ENCODE peak calls at places on chromosomes 6 and 20, in six cellular contexts. One of them, this sample, is unnamed.

GRCh38 chr20:46713957-46714834 is 4.7 kb downstream of the SLC2A10 start:
- DNase-seq in RWPE1: no peak
- DNase-seq in naive B cell: no peak
- DNase-seq in stimulated activated CD4-positive, alpha-beta T cell treated with anti-CD3 and anti-CD28 coated beads, Interleukin-1b, Interleukin-23, amount 100 ng/mL, for 1 hour: no peak
- DNase-seq in pancreas: no peak
- DNase-seq in GDM1: no peak
- DNase-seq in this sample: peak

GRCh38 chr20:4326194-4327065 is 311.1 kb upstream of the RNF24 start:
- DNase-seq in RWPE1: peak
- DNase-seq in naive B cell: no peak
- DNase-seq in stimulated activated CD4-positive, alpha-beta T cell treated with anti-CD3 and anti-CD28 coated beads, Interleukin-1b, Interleukin-23, amount 100 ng/mL, for 1 hour: no peak
- DNase-seq in pancreas: no peak
- DNase-seq in GDM1: no peak
- DNase-seq in this sample: no peak

GRCh38 chr6:40380271-40380670 is 206.9 kb downstream of the LRFN2 start:
- DNase-seq in RWPE1: no peak
- DNase-seq in naive B cell: no peak
- DNase-seq in stimulated activated CD4-positive, alpha-beta T cell treated with anti-CD3 and anti-CD28 coated beads, Interleukin-1b, Interleukin-23, amount 100 ng/mL, for 1 hour: no peak
- DNase-seq in pancreas: no peak
- DNase-seq in GDM1: no peak
- DNase-seq in this sample: no peak

GRCh38 chr6:21941926-21942325 is 348.4 kb downstream of the SOX4 start:
- DNase-seq in RWPE1: no peak
- DNase-seq in naive B cell: no peak
- DNase-seq in stimulated activated CD4-positive, alpha-beta T cell treated with anti-CD3 and anti-CD28 coated beads, Interleukin-1b, Interleukin-23, amount 100 ng/mL, for 1 hour: no peak
- DNase-seq in pancreas: no peak
- DNase-seq in GDM1: no peak
- DNase-seq in this sample: no peak

GRCh38 chr20:50366270-50367103 is 143.7 kb upstream of the PTPN1 start:
- DNase-seq in RWPE1: peak
- DNase-seq in naive B cell: no peak
- DNase-seq in stimulated activated CD4-positive, alpha-beta T cell treated with anti-CD3 and anti-CD28 coated beads, Interleukin-1b, Interleukin-23, amount 100 ng/mL, for 1 hour: peak
- DNase-seq in pancreas: peak
- DNase-seq in GDM1: peak
- DNase-seq in this sample: peak

GRCh38 chr20:19624221-19624620 is 133.8 kb upstream of the RIN2 start:
- DNase-seq in RWPE1: no peak
- DNase-seq in naive B cell: no peak
- DNase-seq in stimulated activated CD4-positive, alpha-beta T cell treated with anti-CD3 and anti-CD28 coated beads, Interleukin-1b, Interleukin-23, amount 100 ng/mL, for 1 hour: no peak
- DNase-seq in pancreas: no peak
- DNase-seq in GDM1: no peak
- DNase-seq in this sample: no peak

GRCh38 chr6:155089746-155090145 is 94.6 kb downstream of the TIAM2 start:
- DNase-seq in RWPE1: no peak
- DNase-seq in naive B cell: no peak
- DNase-seq in stimulated activated CD4-positive, alpha-beta T cell treated with anti-CD3 and anti-CD28 coated beads, Interleukin-1b, Interleukin-23, amount 100 ng/mL, for 1 hour: no peak
- DNase-seq in pancreas: no peak
- DNase-seq in GDM1: no peak
- DNase-seq in this sample: no peak

GRCh38 chr6:42030585-42031506 is 19.5 kb upstream of the TAF8 start:
- DNase-seq in RWPE1: no peak
- DNase-seq in naive B cell: no peak
- DNase-seq in stimulated activated CD4-positive, alpha-beta T cell treated with anti-CD3 and anti-CD28 coated beads, Interleukin-1b, Interleukin-23, amount 100 ng/mL, for 1 hour: no peak
- DNase-seq in pancreas: no peak
- DNase-seq in GDM1: peak
- DNase-seq in this sample: no peak

GRCh38 chr20:43824699-43825402 is 89.8 kb upstream of the TOX2 start:
- DNase-seq in RWPE1: no peak
- DNase-seq in naive B cell: no peak
- DNase-seq in stimulated activated CD4-positive, alpha-beta T cell treated with anti-CD3 and anti-CD28 coated beads, Interleukin-1b, Interleukin-23, amount 100 ng/mL, for 1 hour: no peak
- DNase-seq in pancreas: no peak
- DNase-seq in GDM1: no peak
- DNase-seq in this sample: peak

GRCh38 chr6:88220493-88220892 is 54.3 kb upstream of the CNR1 start:
- DNase-seq in RWPE1: peak
- DNase-seq in naive B cell: no peak
- DNase-seq in stimulated activated CD4-positive, alpha-beta T cell treated with anti-CD3 and anti-CD28 coated beads, Interleukin-1b, Interleukin-23, amount 100 ng/mL, for 1 hour: no peak
- DNase-seq in pancreas: no peak
- DNase-seq in GDM1: no peak
- DNase-seq in this sample: no peak

GRCh38 chr20:62186887-62187866 is 4.3 kb downstream of the MTG2 start:
- DNase-seq in RWPE1: peak
- DNase-seq in naive B cell: no peak
- DNase-seq in stimulated activated CD4-positive, alpha-beta T cell treated with anti-CD3 and anti-CD28 coated beads, Interleukin-1b, Interleukin-23, amount 100 ng/mL, for 1 hour: no peak
- DNase-seq in pancreas: no peak
- DNase-seq in GDM1: no peak
- DNase-seq in this sample: no peak